ENCODE peak calls at places on chromosomes 3 and 15, in eight cellular contexts. One of them, this sample, is unnamed.

GRCh38 chr3:178236555-178237277 is 299.5 kb upstream of the KCNMB2 start:
- DNase-seq in AG04450: no peak
- DNase-seq in Peyer's patch: no peak
- DNase-seq in GM23248: peak; percentile 77
- DNase-seq in H7: no peak
- DNase-seq in spleen: no peak
- DNase-seq in esophagus squamous epithelium: no peak
- DNase-seq in fibroblast of the aortic adventitia: peak; percentile 51
- DNase-seq in this sample: no peak

GRCh38 chr3:22231061-22231460 is 480.1 kb upstream of the ZNF385D start:
- DNase-seq in AG04450: no peak
- DNase-seq in Peyer's patch: no peak
- DNase-seq in GM23248: peak; percentile 7
- DNase-seq in H7: no peak
- DNase-seq in spleen: no peak
- DNase-seq in esophagus squamous epithelium: no peak
- DNase-seq in fibroblast of the aortic adventitia: no peak
- DNase-seq in this sample: no peak

GRCh38 chr3:100333970-100334339 is 602 bp upstream of the NIT2 start:
- DNase-seq in AG04450: no peak
- DNase-seq in Peyer's patch: no peak
- DNase-seq in GM23248: no peak
- DNase-seq in H7: no peak
- DNase-seq in spleen: no peak
- DNase-seq in esophagus squamous epithelium: no peak
- DNase-seq in fibroblast of the aortic adventitia: no peak
- DNase-seq in this sample: no peak

GRCh38 chr3:101573449-101574387 is at the start of gene PCNP:
- DNase-seq in AG04450: peak; percentile 96
- DNase-seq in Peyer's patch: peak; percentile 99
- DNase-seq in GM23248: peak; percentile 100
- DNase-seq in H7: peak; percentile 90
- DNase-seq in spleen: peak; percentile 100
- DNase-seq in esophagus squamous epithelium: peak; percentile 89
- DNase-seq in fibroblast of the aortic adventitia: peak; percentile 99
- DNase-seq in this sample: peak; percentile 99

GRCh38 chr3:101979033-101979432 is 129.7 kb downstream of the NFKBIZ start:
- DNase-seq in AG04450: no peak
- DNase-seq in Peyer's patch: no peak
- DNase-seq in GM23248: no peak
- DNase-seq in H7: no peak
- DNase-seq in spleen: no peak
- DNase-seq in esophagus squamous epithelium: no peak
- DNase-seq in fibroblast of the aortic adventitia: no peak
- DNase-seq in this sample: no peak

GRCh38 chr3:5054098-5054497 is 68.0 kb upstream of the ARL8B start:
- DNase-seq in AG04450: no peak
- DNase-seq in Peyer's patch: no peak
- DNase-seq in GM23248: no peak
- DNase-seq in H7: no peak
- DNase-seq in spleen: no peak
- DNase-seq in esophagus squamous epithelium: no peak
- DNase-seq in fibroblast of the aortic adventitia: no peak
- DNase-seq in this sample: no peak

GRCh38 chr3:101195951-101196713 is 124.2 kb downstream of the IMPG2 start:
- DNase-seq in AG04450: no peak
- DNase-seq in Peyer's patch: no peak
- DNase-seq in GM23248: peak; percentile 80
- DNase-seq in H7: peak; percentile 17
- DNase-seq in spleen: no peak
- DNase-seq in esophagus squamous epithelium: no peak
- DNase-seq in fibroblast of the aortic adventitia: peak; percentile 82
- DNase-seq in this sample: peak; percentile 77

GRCh38 chr3:39279745-39280517 is at the start of gene CX3CR1:
- DNase-seq in AG04450: no peak
- DNase-seq in Peyer's patch: no peak
- DNase-seq in GM23248: no peak
- DNase-seq in H7: no peak
- DNase-seq in spleen: no peak
- DNase-seq in esophagus squamous epithelium: no peak
- DNase-seq in fibroblast of the aortic adventitia: no peak
- DNase-seq in this sample: no peak

GRCh38 chr3:17081520-17081919 is 196.8 kb downstream of the PLCL2 start:
- DNase-seq in AG04450: no peak
- DNase-seq in Peyer's patch: no peak
- DNase-seq in GM23248: no peak
- DNase-seq in H7: no peak
- DNase-seq in spleen: no peak
- DNase-seq in esophagus squamous epithelium: no peak
- DNase-seq in fibroblast of the aortic adventitia: no peak
- DNase-seq in this sample: no peak

GRCh38 chr3:150765949-150766720 is 3.2 kb upstream of the SIAH2 start:
- DNase-seq in AG04450: no peak
- DNase-seq in Peyer's patch: no peak
- DNase-seq in GM23248: peak; percentile 62
- DNase-seq in H7: no peak
- DNase-seq in spleen: no peak
- DNase-seq in esophagus squamous epithelium: no peak
- DNase-seq in fibroblast of the aortic adventitia: peak; percentile 38
- DNase-seq in this sample: no peak

GRCh38 chr3:109910772-109911171 is 573.4 kb upstream of the DPPA4 start:
- DNase-seq in AG04450: no peak
- DNase-seq in Peyer's patch: no peak
- DNase-seq in GM23248: no peak
- DNase-seq in H7: no peak
- DNase-seq in spleen: no peak
- DNase-seq in esophagus squamous epithelium: no peak
- DNase-seq in fibroblast of the aortic adventitia: no peak
- DNase-seq in this sample: no peak

DNA sequence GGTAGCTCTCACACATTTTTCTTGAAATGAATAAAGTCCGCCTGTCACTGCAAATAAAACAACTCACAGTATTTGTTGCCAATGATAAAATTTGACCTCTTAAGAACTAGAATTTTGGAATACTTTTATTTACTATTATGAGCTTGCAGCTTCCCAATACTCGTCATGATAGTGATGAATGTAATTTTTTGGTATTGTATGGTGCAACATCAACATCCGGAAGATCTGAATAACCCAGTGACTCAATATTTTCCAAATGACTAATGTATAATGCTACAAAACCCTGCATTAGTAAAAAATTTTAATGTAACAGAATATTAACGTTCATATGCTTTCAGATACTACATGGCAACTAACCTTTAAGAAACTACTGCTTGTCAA is 95.5 kb downstream of the IGF2BP2 start:
- DNase-seq in AG04450: no peak
- DNase-seq in Peyer's patch: no peak
- DNase-seq in GM23248: peak; percentile 91
- DNase-seq in H7: no peak
- DNase-seq in spleen: no peak
- DNase-seq in esophagus squamous epithelium: no peak
- DNase-seq in fibroblast of the aortic adventitia: peak; percentile 90
- DNase-seq in this sample: no peak
- H3K4me3 ChIP-seq in AG04450: no peak overlapping the region
- H3K4me3 ChIP-seq in Peyer's patch: no peak overlapping the region
- H3K4me3 ChIP-seq in GM23248: peak overlapping the region; percentile 50
- H3K4me3 ChIP-seq in H7: no peak overlapping the region
- H3K4me3 ChIP-seq in spleen: no peak overlapping the region
- H3K4me3 ChIP-seq in esophagus squamous epithelium: no peak overlapping the region
- H3K4me3 ChIP-seq in fibroblast of the aortic adventitia: no peak overlapping the region
- H3K4me3 ChIP-seq in this sample: no peak overlapping the region

GRCh38 chr15:96324900-96325299 is 5.6 kb upstream of the NR2F2 start:
- DNase-seq in AG04450: no peak
- DNase-seq in Peyer's patch: no peak
- DNase-seq in GM23248: no peak
- DNase-seq in H7: no peak
- DNase-seq in spleen: no peak
- DNase-seq in esophagus squamous epithelium: no peak
- DNase-seq in fibroblast of the aortic adventitia: no peak
- DNase-seq in this sample: no peak
- H3K4me3 ChIP-seq in AG04450: peak overlapping the region; percentile 85
- H3K4me3 ChIP-seq in Peyer's patch: no peak overlapping the region
- H3K4me3 ChIP-seq in GM23248: peak overlapping the region; percentile 80
- H3K4me3 ChIP-seq in H7: no peak overlapping the region
- H3K4me3 ChIP-seq in spleen: peak overlapping the region; percentile 38
- H3K4me3 ChIP-seq in esophagus squamous epithelium: peak overlapping the region; percentile 73
- H3K4me3 ChIP-seq in fibroblast of the aortic adventitia: peak overlapping the region; percentile 88
- H3K4me3 ChIP-seq in this sample: no peak overlapping the region

GRCh38 chr3:78855190-78855589 is 912.6 kb downstream of the ROBO1 start:
- DNase-seq in AG04450: no peak
- DNase-seq in Peyer's patch: no peak
- DNase-seq in GM23248: no peak
- DNase-seq in H7: no peak
- DNase-seq in spleen: no peak
- DNase-seq in esophagus squamous epithelium: no peak
- DNase-seq in fibroblast of the aortic adventitia: no peak
- DNase-seq in this sample: no peak

GRCh38 chr3:78857494-78858111 is 910.2 kb downstream of the ROBO1 start:
- DNase-seq in AG04450: no peak
- DNase-seq in Peyer's patch: no peak
- DNase-seq in GM23248: no peak
- DNase-seq in H7: no peak
- DNase-seq in spleen: no peak
- DNase-seq in esophagus squamous epithelium: no peak
- DNase-seq in fibroblast of the aortic adventitia: peak; percentile 49
- DNase-seq in this sample: no peak

GRCh38 chr3:78858165-78858564 is 909.6 kb downstream of the ROBO1 start:
- DNase-seq in AG04450: no peak
- DNase-seq in Peyer's patch: no peak
- DNase-seq in GM23248: peak; percentile 34
- DNase-seq in H7: no peak
- DNase-seq in spleen: no peak
- DNase-seq in esophagus squamous epithelium: no peak
- DNase-seq in fibroblast of the aortic adventitia: no peak
- DNase-seq in this sample: no peak

GRCh38 chr3:78858910-78859309 is 908.9 kb downstream of the ROBO1 start:
- DNase-seq in AG04450: no peak
- DNase-seq in Peyer's patch: no peak
- DNase-seq in GM23248: no peak
- DNase-seq in H7: no peak
- DNase-seq in spleen: no peak
- DNase-seq in esophagus squamous epithelium: no peak
- DNase-seq in fibroblast of the aortic adventitia: no peak
- DNase-seq in this sample: no peak

GRCh38 chr3:78856164-78856563 is 911.6 kb downstream of the ROBO1 start:
- DNase-seq in AG04450: no peak
- DNase-seq in Peyer's patch: no peak
- DNase-seq in GM23248: no peak
- DNase-seq in H7: no peak
- DNase-seq in spleen: no peak
- DNase-seq in esophagus squamous epithelium: no peak
- DNase-seq in fibroblast of the aortic adventitia: no peak
- DNase-seq in this sample: no peak
- H3K4me3 ChIP-seq in AG04450: no peak overlapping the region
- H3K4me3 ChIP-seq in Peyer's patch: no peak overlapping the region
- H3K4me3 ChIP-seq in GM23248: peak overlapping the region; percentile 47
- H3K4me3 ChIP-seq in H7: no peak overlapping the region
- H3K4me3 ChIP-seq in spleen: no peak overlapping the region
- H3K4me3 ChIP-seq in esophagus squamous epithelium: no peak overlapping the region
- H3K4me3 ChIP-seq in fibroblast of the aortic adventitia: no peak overlapping the region
- H3K4me3 ChIP-seq in this sample: no peak overlapping the region

GRCh38 chr3:27456554-27456953 is 27.6 kb downstream of the SLC4A7 start:
- DNase-seq in AG04450: no peak
- DNase-seq in Peyer's patch: no peak
- DNase-seq in GM23248: peak; percentile 34
- DNase-seq in H7: no peak
- DNase-seq in spleen: no peak
- DNase-seq in esophagus squamous epithelium: no peak
- DNase-seq in fibroblast of the aortic adventitia: peak; percentile 22
- DNase-seq in this sample: no peak
- H3K4me3 ChIP-seq in AG04450: no peak overlapping the region
- H3K4me3 ChIP-seq in Peyer's patch: no peak overlapping the region
- H3K4me3 ChIP-seq in GM23248: no peak overlapping the region
- H3K4me3 ChIP-seq in H7: no peak overlapping the region
- H3K4me3 ChIP-seq in spleen: no peak overlapping the region
- H3K4me3 ChIP-seq in esophagus squamous epithelium: no peak overlapping the region
- H3K4me3 ChIP-seq in fibroblast of the aortic adventitia: no peak overlapping the region
- H3K4me3 ChIP-seq in this sample: no peak overlapping the region

This sample was measured in small intestine.